ENCODE peak calls at places on chromosome 17, in eight cellular contexts. One of them, this sample, is unnamed.

GRCh38 chr17:10435096-10435495 is 13.3 kb upstream of the MYH8 start:
- DNase-seq in ovary: no peak
- DNase-seq in breast epithelium: no peak
- DNase-seq in upper lobe of left lung: no peak
- DNase-seq in uterus: no peak
- DNase-seq in prostate gland: no peak
- DNase-seq in spleen: no peak
- DNase-seq in A549: no peak
- DNase-seq in this sample: no peak

GRCh38 chr17:2563543-2563942 is 29.9 kb upstream of the PAFAH1B1 start:
- DNase-seq in A549: no peak
- DNase-seq in uterus: no peak
- DNase-seq in breast epithelium: no peak
- DNase-seq in spleen: no peak
- DNase-seq in upper lobe of left lung: no peak
- DNase-seq in prostate gland: no peak
- DNase-seq in ovary: no peak
- DNase-seq in this sample: no peak

GRCh38 chr17:10616502-10617119 is 40.5 kb downstream of the MYH3 start:
- DNase-seq in spleen: peak
- DNase-seq in upper lobe of left lung: peak
- DNase-seq in A549: peak
- DNase-seq in uterus: peak
- DNase-seq in prostate gland: peak
- DNase-seq in breast epithelium: peak
- DNase-seq in ovary: peak
- DNase-seq in this sample: peak

GRCh38 chr17:80452173-80452915 is 24.1 kb downstream of the NPTX1 start:
- DNase-seq in spleen: no peak
- DNase-seq in uterus: no peak
- DNase-seq in A549: no peak
- DNase-seq in upper lobe of left lung: no peak
- DNase-seq in prostate gland: no peak
- DNase-seq in ovary: no peak
- DNase-seq in breast epithelium: no peak
- DNase-seq in this sample: no peak

GRCh38 chr17:68462381-68463210 is 5.3 kb upstream of the WIPI1 start:
- DNase-seq in upper lobe of left lung: peak
- DNase-seq in spleen: no peak
- DNase-seq in prostate gland: peak
- DNase-seq in A549: peak
- DNase-seq in ovary: peak
- DNase-seq in uterus: peak
- DNase-seq in breast epithelium: peak
- DNase-seq in this sample: peak

GRCh38 chr17:57471941-57472368 is 215.6 kb downstream of the MSI2 start:
- DNase-seq in uterus: no peak
- DNase-seq in breast epithelium: no peak
- DNase-seq in prostate gland: no peak
- DNase-seq in spleen: peak
- DNase-seq in A549: no peak
- DNase-seq in upper lobe of left lung: no peak
- DNase-seq in ovary: no peak
- DNase-seq in this sample: no peak

GRCh38 chr17:81365601-81366585 is 29.4 kb upstream of the BAHCC1 start:
- DNase-seq in A549: no peak
- DNase-seq in prostate gland: peak
- DNase-seq in breast epithelium: peak
- DNase-seq in uterus: peak
- DNase-seq in upper lobe of left lung: peak
- DNase-seq in spleen: peak
- DNase-seq in ovary: peak
- DNase-seq in this sample: no peak

GRCh38 chr17:56819431-56820145 is 14.1 kb downstream of the C17orf67 start:
- DNase-seq in uterus: peak
- DNase-seq in upper lobe of left lung: peak
- DNase-seq in spleen: peak
- DNase-seq in prostate gland: peak
- DNase-seq in breast epithelium: peak
- DNase-seq in A549: peak
- DNase-seq in ovary: peak
- DNase-seq in this sample: peak

GRCh38 chr17:62663304-62663703 is 35.8 kb downstream of the MRC2 start:
- DNase-seq in upper lobe of left lung: no peak
- DNase-seq in uterus: no peak
- DNase-seq in prostate gland: no peak
- DNase-seq in A549: no peak
- DNase-seq in spleen: no peak
- DNase-seq in ovary: no peak
- DNase-seq in breast epithelium: no peak
- DNase-seq in this sample: no peak

GRCh38 chr17:59696682-59697277 is 10.4 kb downstream of the PTRH2 start:
- DNase-seq in uterus: no peak
- DNase-seq in breast epithelium: no peak
- DNase-seq in upper lobe of left lung: no peak
- DNase-seq in prostate gland: no peak
- DNase-seq in A549: no peak
- DNase-seq in ovary: no peak
- DNase-seq in spleen: no peak
- DNase-seq in this sample: no peak

GRCh38 chr17:17484451-17484899 is 7.7 kb downstream of the MED9 start:
- DNase-seq in prostate gland: no peak
- DNase-seq in breast epithelium: no peak
- DNase-seq in spleen: peak
- DNase-seq in uterus: no peak
- DNase-seq in A549: no peak
- DNase-seq in upper lobe of left lung: no peak
- DNase-seq in ovary: no peak
- DNase-seq in this sample: no peak

GRCh38 chr17:60091908-60092331 is 13.2 kb upstream of the HEATR6 start:
- DNase-seq in breast epithelium: no peak
- DNase-seq in ovary: no peak
- DNase-seq in upper lobe of left lung: no peak
- DNase-seq in A549: no peak
- DNase-seq in uterus: no peak
- DNase-seq in prostate gland: no peak
- DNase-seq in spleen: no peak
- DNase-seq in this sample: no peak

GRCh38 chr17:69213059-69213813 is 15.4 kb downstream of the ABCA10 start:
- DNase-seq in upper lobe of left lung: no peak
- DNase-seq in breast epithelium: no peak
- DNase-seq in uterus: no peak
- DNase-seq in ovary: no peak
- DNase-seq in prostate gland: no peak
- DNase-seq in A549: no peak
- DNase-seq in spleen: no peak
- DNase-seq in this sample: no peak

GRCh38 chr17:5809580-5810188 is 225.4 kb upstream of the NLRP1 start:
- DNase-seq in upper lobe of left lung: no peak
- DNase-seq in breast epithelium: no peak
- DNase-seq in ovary: no peak
- DNase-seq in A549: no peak
- DNase-seq in uterus: no peak
- DNase-seq in spleen: no peak
- DNase-seq in prostate gland: no peak
- DNase-seq in this sample: peak

GRCh38 chr17:2171725-2172446 is 117.0 kb downstream of the HIC1 start:
- DNase-seq in A549: no peak
- DNase-seq in uterus: peak
- DNase-seq in breast epithelium: peak
- DNase-seq in ovary: peak
- DNase-seq in upper lobe of left lung: peak
- DNase-seq in spleen: no peak
- DNase-seq in prostate gland: peak
- DNase-seq in this sample: peak

GRCh38 chr17:58969156-58969555 is 137.5 kb downstream of the TRIM37 start:
- DNase-seq in upper lobe of left lung: no peak
- DNase-seq in ovary: no peak
- DNase-seq in breast epithelium: no peak
- DNase-seq in prostate gland: no peak
- DNase-seq in A549: no peak
- DNase-seq in uterus: no peak
- DNase-seq in spleen: no peak
- DNase-seq in this sample: no peak

GRCh38 chr17:39208893-39209292 is 8.8 kb downstream of the RPL19 start:
- DNase-seq in upper lobe of left lung: peak
- DNase-seq in A549: no peak
- DNase-seq in spleen: peak
- DNase-seq in prostate gland: no peak
- DNase-seq in ovary: no peak
- DNase-seq in uterus: no peak
- DNase-seq in breast epithelium: no peak
- DNase-seq in this sample: peak

GRCh38 chr17:54944796-54945195 is 23.7 kb downstream of the COX11 start:
- DNase-seq in breast epithelium: no peak
- DNase-seq in prostate gland: no peak
- DNase-seq in ovary: no peak
- DNase-seq in A549: no peak
- DNase-seq in uterus: no peak
- DNase-seq in spleen: no peak
- DNase-seq in upper lobe of left lung: no peak
- DNase-seq in this sample: no peak

GRCh38 chr17:77884967-77885641 is 73.4 kb upstream of the TNRC6C start:
- DNase-seq in uterus: no peak
- DNase-seq in ovary: no peak
- DNase-seq in breast epithelium: no peak
- DNase-seq in upper lobe of left lung: no peak
- DNase-seq in A549: no peak
- DNase-seq in prostate gland: no peak
- DNase-seq in spleen: peak
- DNase-seq in this sample: no peak

GRCh38 chr17:50144845-50145531 is 5.5 kb downstream of the PPP1R9B start:
- DNase-seq in spleen: no peak
- DNase-seq in upper lobe of left lung: no peak
- DNase-seq in breast epithelium: no peak
- DNase-seq in ovary: no peak
- DNase-seq in prostate gland: no peak
- DNase-seq in uterus: no peak
- DNase-seq in A549: no peak
- DNase-seq in this sample: no peak

GRCh38 chr17:64187093-64187895 is 57.4 kb upstream of the ERN1 start:
- DNase-seq in ovary: no peak
- DNase-seq in uterus: no peak
- DNase-seq in upper lobe of left lung: no peak
- DNase-seq in breast epithelium: no peak
- DNase-seq in A549: no peak
- DNase-seq in prostate gland: no peak
- DNase-seq in spleen: no peak
- DNase-seq in this sample: no peak

GRCh38 chr17:59829217-59830006 is 63.3 kb downstream of the TUBD1 start:
- DNase-seq in spleen: no peak
- DNase-seq in ovary: no peak
- DNase-seq in uterus: peak
- DNase-seq in breast epithelium: no peak
- DNase-seq in prostate gland: no peak
- DNase-seq in A549: peak
- DNase-seq in upper lobe of left lung: no peak
- DNase-seq in this sample: no peak

GRCh38 chr17:76272541-76273434 is 7.6 kb downstream of the UBALD2 start:
- DNase-seq in ovary: no peak
- DNase-seq in upper lobe of left lung: no peak
- DNase-seq in breast epithelium: no peak
- DNase-seq in prostate gland: no peak
- DNase-seq in spleen: peak
- DNase-seq in uterus: no peak
- DNase-seq in A549: no peak
- DNase-seq in this sample: no peak
- TF ChIP-seq POLR2A in ovary: no peak
- TF ChIP-seq POLR2A in upper lobe of left lung: no peak
- TF ChIP-seq POLR2A in breast epithelium: no peak
- TF ChIP-seq POLR2A in prostate gland: no peak
- TF ChIP-seq POLR2A in spleen: no peak
- TF ChIP-seq POLR2A in uterus: no peak
- TF ChIP-seq POLR2A in A549: no peak
- TF ChIP-seq POLR2A in this sample: no peak

DNA sequence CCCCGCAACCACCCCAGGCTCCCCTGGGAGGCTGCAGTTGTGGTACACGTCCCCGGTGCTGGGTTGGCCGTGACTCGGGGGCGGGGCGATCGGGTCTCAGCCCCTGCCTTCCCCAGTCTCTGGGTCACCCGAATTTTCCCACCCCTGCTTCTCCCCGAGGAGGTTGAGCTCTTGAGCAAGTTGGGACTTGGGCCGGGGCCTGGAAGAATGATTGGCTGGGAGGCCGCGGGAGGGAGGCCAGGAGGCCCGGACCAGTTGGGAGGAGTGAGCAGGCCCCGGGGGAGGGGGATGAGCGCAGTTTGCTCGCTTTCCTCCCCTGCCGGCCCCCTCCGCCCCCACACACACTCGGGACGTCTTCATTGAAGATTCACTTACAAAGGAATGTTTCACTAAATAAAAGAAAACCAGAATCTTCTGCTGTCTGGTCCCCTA is 4.5 kb upstream of the HEXIM1 start:
- DNase-seq in prostate gland: peak
- DNase-seq in uterus: peak
- DNase-seq in A549: no peak
- DNase-seq in spleen: peak
- DNase-seq in ovary: peak
- DNase-seq in upper lobe of left lung: peak
- DNase-seq in breast epithelium: peak
- DNase-seq in this sample: peak
- TF ChIP-seq POLR2A in prostate gland: peak
- TF ChIP-seq POLR2A in uterus: no peak
- TF ChIP-seq POLR2A in A549: no peak
- TF ChIP-seq POLR2A in spleen: no peak
- TF ChIP-seq POLR2A in ovary: peak
- TF ChIP-seq POLR2A in upper lobe of left lung: no peak
- TF ChIP-seq POLR2A in breast epithelium: no peak
- TF ChIP-seq POLR2A in this sample: no peak

GRCh38 chr17:28331891-28332420 is 3.3 kb downstream of the IFT20 start:
- DNase-seq in upper lobe of left lung: no peak
- DNase-seq in breast epithelium: no peak
- DNase-seq in ovary: no peak
- DNase-seq in prostate gland: no peak
- DNase-seq in uterus: no peak
- DNase-seq in A549: no peak
- DNase-seq in spleen: no peak
- DNase-seq in this sample: no peak
- TF ChIP-seq POLR2A in upper lobe of left lung: no peak
- TF ChIP-seq POLR2A in breast epithelium: no peak
- TF ChIP-seq POLR2A in ovary: no peak
- TF ChIP-seq POLR2A in prostate gland: no peak
- TF ChIP-seq POLR2A in uterus: no peak
- TF ChIP-seq POLR2A in A549: no peak
- TF ChIP-seq POLR2A in spleen: no peak
- TF ChIP-seq POLR2A in this sample: no peak

DNA sequence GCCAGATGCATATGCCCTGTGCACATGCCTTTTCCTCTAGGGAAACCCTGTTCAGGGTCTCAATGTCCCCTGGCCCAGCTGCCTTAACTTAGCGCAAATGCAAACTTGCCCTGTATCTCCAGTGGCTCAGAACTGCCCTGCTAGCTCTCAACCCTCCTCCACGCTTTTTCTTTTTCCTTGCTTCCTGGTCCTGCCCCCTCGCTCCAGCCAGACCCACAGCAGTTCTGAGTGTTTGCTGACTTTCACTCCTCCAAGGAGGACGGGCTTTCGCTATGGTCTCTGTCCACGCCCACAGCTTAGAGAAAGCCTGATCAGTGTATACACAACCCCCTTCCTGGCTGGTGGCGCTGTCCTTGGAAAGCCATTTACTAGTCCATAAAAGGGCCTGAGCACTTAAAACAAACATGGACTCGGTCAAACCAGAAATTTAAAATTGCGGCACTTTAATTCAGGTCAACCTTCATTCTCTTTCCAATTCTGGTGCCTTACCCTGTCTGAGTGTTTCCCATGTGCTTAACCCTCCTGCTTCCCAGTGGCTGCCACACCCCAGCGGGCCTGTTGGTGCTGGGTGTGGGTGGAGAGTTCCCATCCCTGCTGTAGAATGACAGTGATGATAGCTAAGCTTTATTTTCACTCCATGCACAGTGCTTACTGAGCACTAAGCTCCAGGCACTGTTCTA is 15.6 kb upstream of the TMEM98 start:
- DNase-seq in breast epithelium: peak
- DNase-seq in A549: no peak
- DNase-seq in upper lobe of left lung: peak
- DNase-seq in prostate gland: peak
- DNase-seq in spleen: no peak
- DNase-seq in ovary: peak
- DNase-seq in uterus: peak
- DNase-seq in this sample: peak
- TF ChIP-seq POLR2A in breast epithelium: no peak
- TF ChIP-seq POLR2A in A549: no peak
- TF ChIP-seq POLR2A in upper lobe of left lung: no peak
- TF ChIP-seq POLR2A in prostate gland: peak
- TF ChIP-seq POLR2A in spleen: no peak
- TF ChIP-seq POLR2A in ovary: no peak
- TF ChIP-seq POLR2A in uterus: no peak
- TF ChIP-seq POLR2A in this sample: no peak

This sample was measured in lower leg skin.